ENCODE peak calls at places on chromosome 18, in eight cellular contexts. One of them, this sample, is unnamed.

GRCh38 chr18:32548688-32549087 is 78.0 kb upstream of the GAREM1 start:
- DNase-seq in B cell: no peak
- DNase-seq in naive thymus-derived CD4-positive, alpha-beta T cell: no peak
- DNase-seq in GM03348: no peak
- DNase-seq in T-cell: no peak
- DNase-seq in spleen: no peak
- DNase-seq in activated naive CD8-positive, alpha-beta T cell treated with anti-CD3 and anti-CD28 coated beads, Interleukin-2, amount 10 ng/mL, durations not matched to agents 7 days and 5 days: no peak
- DNase-seq in activated naive CD4-positive, alpha-beta T cell treated with anti-CD3 and anti-CD28 coated beads for 36 hours: no peak
- DNase-seq in this sample: no peak

GRCh38 chr18:56000041-56000440 is 412.0 kb upstream of the TCF4 start:
- DNase-seq in B cell: no peak
- DNase-seq in activated naive CD4-positive, alpha-beta T cell treated with anti-CD3 and anti-CD28 coated beads for 36 hours: no peak
- DNase-seq in activated naive CD8-positive, alpha-beta T cell treated with anti-CD3 and anti-CD28 coated beads, Interleukin-2, amount 10 ng/mL, durations not matched to agents 7 days and 5 days: no peak
- DNase-seq in naive thymus-derived CD4-positive, alpha-beta T cell: no peak
- DNase-seq in T-cell: no peak
- DNase-seq in spleen: no peak
- DNase-seq in GM03348: no peak
- DNase-seq in this sample: no peak

GRCh38 chr18:57230861-57231260 is 84.0 kb downstream of the BOD1L2 start:
- DNase-seq in B cell: no peak
- DNase-seq in activated naive CD4-positive, alpha-beta T cell treated with anti-CD3 and anti-CD28 coated beads for 36 hours: no peak
- DNase-seq in spleen: no peak
- DNase-seq in naive thymus-derived CD4-positive, alpha-beta T cell: no peak
- DNase-seq in activated naive CD8-positive, alpha-beta T cell treated with anti-CD3 and anti-CD28 coated beads, Interleukin-2, amount 10 ng/mL, durations not matched to agents 7 days and 5 days: no peak
- DNase-seq in GM03348: no peak
- DNase-seq in T-cell: no peak
- DNase-seq in this sample: no peak

GRCh38 chr18:59993560-59993959 is 93.8 kb downstream of the PMAIP1 start:
- DNase-seq in activated naive CD4-positive, alpha-beta T cell treated with anti-CD3 and anti-CD28 coated beads for 36 hours: no peak
- DNase-seq in GM03348: no peak
- DNase-seq in T-cell: no peak
- DNase-seq in spleen: no peak
- DNase-seq in naive thymus-derived CD4-positive, alpha-beta T cell: no peak
- DNase-seq in activated naive CD8-positive, alpha-beta T cell treated with anti-CD3 and anti-CD28 coated beads, Interleukin-2, amount 10 ng/mL, durations not matched to agents 7 days and 5 days: no peak
- DNase-seq in B cell: no peak
- DNase-seq in this sample: no peak

GRCh38 chr18:27839141-27839540 is 337.8 kb downstream of the CDH2 start:
- DNase-seq in T-cell: no peak
- DNase-seq in spleen: no peak
- DNase-seq in naive thymus-derived CD4-positive, alpha-beta T cell: no peak
- DNase-seq in activated naive CD4-positive, alpha-beta T cell treated with anti-CD3 and anti-CD28 coated beads for 36 hours: no peak
- DNase-seq in activated naive CD8-positive, alpha-beta T cell treated with anti-CD3 and anti-CD28 coated beads, Interleukin-2, amount 10 ng/mL, durations not matched to agents 7 days and 5 days: no peak
- DNase-seq in B cell: no peak
- DNase-seq in GM03348: peak
- DNase-seq in this sample: no peak

GRCh38 chr18:61006687-61007224 is 326.5 kb upstream of the CDH20 start:
- DNase-seq in activated naive CD8-positive, alpha-beta T cell treated with anti-CD3 and anti-CD28 coated beads, Interleukin-2, amount 10 ng/mL, durations not matched to agents 7 days and 5 days: no peak
- DNase-seq in spleen: no peak
- DNase-seq in GM03348: no peak
- DNase-seq in T-cell: no peak
- DNase-seq in B cell: no peak
- DNase-seq in activated naive CD4-positive, alpha-beta T cell treated with anti-CD3 and anti-CD28 coated beads for 36 hours: no peak
- DNase-seq in naive thymus-derived CD4-positive, alpha-beta T cell: no peak
- DNase-seq in this sample: no peak

GRCh38 chr18:52163478-52163877 is 176.5 kb upstream of the DCC start:
- DNase-seq in spleen: no peak
- DNase-seq in activated naive CD8-positive, alpha-beta T cell treated with anti-CD3 and anti-CD28 coated beads, Interleukin-2, amount 10 ng/mL, durations not matched to agents 7 days and 5 days: no peak
- DNase-seq in GM03348: no peak
- DNase-seq in B cell: no peak
- DNase-seq in T-cell: no peak
- DNase-seq in naive thymus-derived CD4-positive, alpha-beta T cell: no peak
- DNase-seq in activated naive CD4-positive, alpha-beta T cell treated with anti-CD3 and anti-CD28 coated beads for 36 hours: no peak
- DNase-seq in this sample: no peak

GRCh38 chr18:68623342-68623741 is 91.6 kb downstream of the TMX3 start:
- DNase-seq in B cell: peak
- DNase-seq in GM03348: peak
- DNase-seq in T-cell: peak
- DNase-seq in activated naive CD4-positive, alpha-beta T cell treated with anti-CD3 and anti-CD28 coated beads for 36 hours: peak
- DNase-seq in spleen: no peak
- DNase-seq in activated naive CD8-positive, alpha-beta T cell treated with anti-CD3 and anti-CD28 coated beads, Interleukin-2, amount 10 ng/mL, durations not matched to agents 7 days and 5 days: no peak
- DNase-seq in naive thymus-derived CD4-positive, alpha-beta T cell: peak
- DNase-seq in this sample: peak

GRCh38 chr18:56460590-56460989 is 177.8 kb downstream of the TXNL1 start:
- DNase-seq in naive thymus-derived CD4-positive, alpha-beta T cell: no peak
- DNase-seq in T-cell: no peak
- DNase-seq in activated naive CD8-positive, alpha-beta T cell treated with anti-CD3 and anti-CD28 coated beads, Interleukin-2, amount 10 ng/mL, durations not matched to agents 7 days and 5 days: no peak
- DNase-seq in activated naive CD4-positive, alpha-beta T cell treated with anti-CD3 and anti-CD28 coated beads for 36 hours: no peak
- DNase-seq in spleen: no peak
- DNase-seq in B cell: no peak
- DNase-seq in GM03348: no peak
- DNase-seq in this sample: no peak

GRCh38 chr18:37243756-37244155 is 321.8 kb downstream of the CELF4 start:
- DNase-seq in activated naive CD4-positive, alpha-beta T cell treated with anti-CD3 and anti-CD28 coated beads for 36 hours: no peak
- DNase-seq in activated naive CD8-positive, alpha-beta T cell treated with anti-CD3 and anti-CD28 coated beads, Interleukin-2, amount 10 ng/mL, durations not matched to agents 7 days and 5 days: no peak
- DNase-seq in naive thymus-derived CD4-positive, alpha-beta T cell: no peak
- DNase-seq in B cell: no peak
- DNase-seq in GM03348: no peak
- DNase-seq in T-cell: no peak
- DNase-seq in spleen: peak
- DNase-seq in this sample: no peak

GRCh38 chr18:2147424-2147823 is 423.9 kb downstream of the METTL4 start:
- DNase-seq in activated naive CD4-positive, alpha-beta T cell treated with anti-CD3 and anti-CD28 coated beads for 36 hours: no peak
- DNase-seq in naive thymus-derived CD4-positive, alpha-beta T cell: no peak
- DNase-seq in T-cell: no peak
- DNase-seq in spleen: no peak
- DNase-seq in B cell: no peak
- DNase-seq in GM03348: no peak
- DNase-seq in activated naive CD8-positive, alpha-beta T cell treated with anti-CD3 and anti-CD28 coated beads, Interleukin-2, amount 10 ng/mL, durations not matched to agents 7 days and 5 days: no peak
- DNase-seq in this sample: no peak

GRCh38 chr18:49690307-49690706 is 123.0 kb downstream of the ACAA2 start:
- DNase-seq in naive thymus-derived CD4-positive, alpha-beta T cell: no peak
- DNase-seq in activated naive CD4-positive, alpha-beta T cell treated with anti-CD3 and anti-CD28 coated beads for 36 hours: no peak
- DNase-seq in T-cell: no peak
- DNase-seq in GM03348: peak
- DNase-seq in activated naive CD8-positive, alpha-beta T cell treated with anti-CD3 and anti-CD28 coated beads, Interleukin-2, amount 10 ng/mL, durations not matched to agents 7 days and 5 days: no peak
- DNase-seq in B cell: no peak
- DNase-seq in spleen: no peak
- DNase-seq in this sample: no peak

GRCh38 chr18:54023471-54023870 is 201.0 kb downstream of the MBD2 start:
- DNase-seq in spleen: no peak
- DNase-seq in GM03348: peak
- DNase-seq in activated naive CD4-positive, alpha-beta T cell treated with anti-CD3 and anti-CD28 coated beads for 36 hours: no peak
- DNase-seq in T-cell: no peak
- DNase-seq in B cell: no peak
- DNase-seq in activated naive CD8-positive, alpha-beta T cell treated with anti-CD3 and anti-CD28 coated beads, Interleukin-2, amount 10 ng/mL, durations not matched to agents 7 days and 5 days: no peak
- DNase-seq in naive thymus-derived CD4-positive, alpha-beta T cell: no peak
- DNase-seq in this sample: no peak

GRCh38 chr18:59567445-59567844 is 129.8 kb downstream of the CCBE1 start:
- DNase-seq in activated naive CD4-positive, alpha-beta T cell treated with anti-CD3 and anti-CD28 coated beads for 36 hours: no peak
- DNase-seq in activated naive CD8-positive, alpha-beta T cell treated with anti-CD3 and anti-CD28 coated beads, Interleukin-2, amount 10 ng/mL, durations not matched to agents 7 days and 5 days: no peak
- DNase-seq in GM03348: no peak
- DNase-seq in spleen: no peak
- DNase-seq in B cell: no peak
- DNase-seq in T-cell: no peak
- DNase-seq in naive thymus-derived CD4-positive, alpha-beta T cell: no peak
- DNase-seq in this sample: no peak

GRCh38 chr18:24160086-24160485 is 21.2 kb downstream of the CABYR start:
- DNase-seq in GM03348: no peak
- DNase-seq in naive thymus-derived CD4-positive, alpha-beta T cell: no peak
- DNase-seq in activated naive CD4-positive, alpha-beta T cell treated with anti-CD3 and anti-CD28 coated beads for 36 hours: no peak
- DNase-seq in activated naive CD8-positive, alpha-beta T cell treated with anti-CD3 and anti-CD28 coated beads, Interleukin-2, amount 10 ng/mL, durations not matched to agents 7 days and 5 days: no peak
- DNase-seq in B cell: no peak
- DNase-seq in spleen: no peak
- DNase-seq in T-cell: no peak
- DNase-seq in this sample: no peak

GRCh38 chr18:5900249-5900648 is 4.9 kb upstream of the TMEM200C start:
- DNase-seq in activated naive CD8-positive, alpha-beta T cell treated with anti-CD3 and anti-CD28 coated beads, Interleukin-2, amount 10 ng/mL, durations not matched to agents 7 days and 5 days: no peak
- DNase-seq in GM03348: no peak
- DNase-seq in naive thymus-derived CD4-positive, alpha-beta T cell: no peak
- DNase-seq in spleen: no peak
- DNase-seq in activated naive CD4-positive, alpha-beta T cell treated with anti-CD3 and anti-CD28 coated beads for 36 hours: no peak
- DNase-seq in T-cell: no peak
- DNase-seq in B cell: no peak
- DNase-seq in this sample: no peak

GRCh38 chr18:69617888-69618287 is 217.2 kb downstream of the DOK6 start:
- DNase-seq in naive thymus-derived CD4-positive, alpha-beta T cell: no peak
- DNase-seq in B cell: no peak
- DNase-seq in GM03348: peak
- DNase-seq in activated naive CD8-positive, alpha-beta T cell treated with anti-CD3 and anti-CD28 coated beads, Interleukin-2, amount 10 ng/mL, durations not matched to agents 7 days and 5 days: no peak
- DNase-seq in T-cell: no peak
- DNase-seq in spleen: no peak
- DNase-seq in activated naive CD4-positive, alpha-beta T cell treated with anti-CD3 and anti-CD28 coated beads for 36 hours: no peak
- DNase-seq in this sample: no peak

This sample was measured in iPS DF 19.7.